ENCODE peak calls at places on chromosome 11, in ten cellular contexts. One of them, this sample, is unnamed.

GRCh38 chr11:70360211-70360610 is 38.1 kb upstream of the CTTN start:
- DNase-seq in HT-29: no peak
- DNase-seq in upper lobe of right lung: no peak
- DNase-seq in astrocyte of the spinal cord: no peak
- DNase-seq in cardiac fibroblast: no peak
- DNase-seq in stimulated activated CD8-positive, alpha-beta memory T cell treated with anti-CD3 and anti-CD28 coated beads, Interleukin-15, amount 100 ng/mL, for 4 hours: no peak
- DNase-seq in Calu3: no peak
- DNase-seq in NCI-H1092 treated with DMSO at 0.1 percent for 48 hours: no peak
- DNase-seq in T-helper 2 cell: no peak
- DNase-seq in left lung: no peak
- DNase-seq in this sample: no peak

GRCh38 chr11:125401746-125402145 is 94.3 kb downstream of the FEZ1 start:
- DNase-seq in HT-29: no peak
- DNase-seq in upper lobe of right lung: no peak
- DNase-seq in astrocyte of the spinal cord: no peak
- DNase-seq in cardiac fibroblast: no peak
- DNase-seq in stimulated activated CD8-positive, alpha-beta memory T cell treated with anti-CD3 and anti-CD28 coated beads, Interleukin-15, amount 100 ng/mL, for 4 hours: no peak
- DNase-seq in Calu3: no peak
- DNase-seq in NCI-H1092 treated with DMSO at 0.1 percent for 48 hours: no peak
- DNase-seq in T-helper 2 cell: no peak
- DNase-seq in left lung: no peak
- DNase-seq in this sample: no peak

GRCh38 chr11:131409307-131409706 is 38.9 kb downstream of the NTM start:
- DNase-seq in HT-29: no peak
- DNase-seq in upper lobe of right lung: no peak
- DNase-seq in astrocyte of the spinal cord: no peak
- DNase-seq in cardiac fibroblast: no peak
- DNase-seq in stimulated activated CD8-positive, alpha-beta memory T cell treated with anti-CD3 and anti-CD28 coated beads, Interleukin-15, amount 100 ng/mL, for 4 hours: no peak
- DNase-seq in Calu3: no peak
- DNase-seq in NCI-H1092 treated with DMSO at 0.1 percent for 48 hours: no peak
- DNase-seq in T-helper 2 cell: no peak
- DNase-seq in left lung: no peak
- DNase-seq in this sample: no peak

GRCh38 chr11:129658558-129658882 is 157.1 kb upstream of the TMEM45B start:
- DNase-seq in HT-29: no peak
- DNase-seq in upper lobe of right lung: no peak
- DNase-seq in astrocyte of the spinal cord: no peak
- DNase-seq in cardiac fibroblast: no peak
- DNase-seq in stimulated activated CD8-positive, alpha-beta memory T cell treated with anti-CD3 and anti-CD28 coated beads, Interleukin-15, amount 100 ng/mL, for 4 hours: no peak
- DNase-seq in Calu3: no peak
- DNase-seq in NCI-H1092 treated with DMSO at 0.1 percent for 48 hours: no peak
- DNase-seq in T-helper 2 cell: no peak
- DNase-seq in left lung: no peak
- DNase-seq in this sample: no peak

GRCh38 chr11:57357827-57358226 is 19.7 kb downstream of the P2RX3 start:
- DNase-seq in HT-29: no peak
- DNase-seq in upper lobe of right lung: no peak
- DNase-seq in astrocyte of the spinal cord: no peak
- DNase-seq in cardiac fibroblast: peak
- DNase-seq in stimulated activated CD8-positive, alpha-beta memory T cell treated with anti-CD3 and anti-CD28 coated beads, Interleukin-15, amount 100 ng/mL, for 4 hours: no peak
- DNase-seq in Calu3: no peak
- DNase-seq in NCI-H1092 treated with DMSO at 0.1 percent for 48 hours: no peak
- DNase-seq in T-helper 2 cell: no peak
- DNase-seq in left lung: no peak
- DNase-seq in this sample: no peak

GRCh38 chr11:44595964-44596381 is 30.5 kb downstream of the CD82 start:
- DNase-seq in HT-29: no peak
- DNase-seq in upper lobe of right lung: no peak
- DNase-seq in astrocyte of the spinal cord: peak
- DNase-seq in cardiac fibroblast: no peak
- DNase-seq in stimulated activated CD8-positive, alpha-beta memory T cell treated with anti-CD3 and anti-CD28 coated beads, Interleukin-15, amount 100 ng/mL, for 4 hours: no peak
- DNase-seq in Calu3: no peak
- DNase-seq in NCI-H1092 treated with DMSO at 0.1 percent for 48 hours: peak
- DNase-seq in T-helper 2 cell: no peak
- DNase-seq in left lung: no peak
- DNase-seq in this sample: no peak

GRCh38 chr11:27882066-27882697 is 181.9 kb upstream of the BDNF start:
- DNase-seq in HT-29: no peak
- DNase-seq in upper lobe of right lung: no peak
- DNase-seq in astrocyte of the spinal cord: peak
- DNase-seq in cardiac fibroblast: no peak
- DNase-seq in stimulated activated CD8-positive, alpha-beta memory T cell treated with anti-CD3 and anti-CD28 coated beads, Interleukin-15, amount 100 ng/mL, for 4 hours: no peak
- DNase-seq in Calu3: no peak
- DNase-seq in NCI-H1092 treated with DMSO at 0.1 percent for 48 hours: no peak
- DNase-seq in T-helper 2 cell: no peak
- DNase-seq in left lung: no peak
- DNase-seq in this sample: peak

GRCh38 chr11:92284558-92284957 is 59.9 kb downstream of the FAT3 start:
- DNase-seq in HT-29: no peak
- DNase-seq in upper lobe of right lung: no peak
- DNase-seq in astrocyte of the spinal cord: no peak
- DNase-seq in cardiac fibroblast: no peak
- DNase-seq in stimulated activated CD8-positive, alpha-beta memory T cell treated with anti-CD3 and anti-CD28 coated beads, Interleukin-15, amount 100 ng/mL, for 4 hours: no peak
- DNase-seq in Calu3: no peak
- DNase-seq in NCI-H1092 treated with DMSO at 0.1 percent for 48 hours: no peak
- DNase-seq in T-helper 2 cell: no peak
- DNase-seq in left lung: no peak
- DNase-seq in this sample: no peak

GRCh38 chr11:127733552-127733951 is 733.0 kb upstream of the KIRREL3 start:
- DNase-seq in HT-29: no peak
- DNase-seq in upper lobe of right lung: no peak
- DNase-seq in astrocyte of the spinal cord: no peak
- DNase-seq in cardiac fibroblast: no peak
- DNase-seq in stimulated activated CD8-positive, alpha-beta memory T cell treated with anti-CD3 and anti-CD28 coated beads, Interleukin-15, amount 100 ng/mL, for 4 hours: no peak
- DNase-seq in Calu3: no peak
- DNase-seq in NCI-H1092 treated with DMSO at 0.1 percent for 48 hours: no peak
- DNase-seq in T-helper 2 cell: no peak
- DNase-seq in left lung: no peak
- DNase-seq in this sample: no peak

GRCh38 chr11:112718483-112718882 is 242.7 kb upstream of the NCAM1 start:
- DNase-seq in HT-29: no peak
- DNase-seq in upper lobe of right lung: no peak
- DNase-seq in astrocyte of the spinal cord: no peak
- DNase-seq in cardiac fibroblast: no peak
- DNase-seq in stimulated activated CD8-positive, alpha-beta memory T cell treated with anti-CD3 and anti-CD28 coated beads, Interleukin-15, amount 100 ng/mL, for 4 hours: no peak
- DNase-seq in Calu3: no peak
- DNase-seq in NCI-H1092 treated with DMSO at 0.1 percent for 48 hours: no peak
- DNase-seq in T-helper 2 cell: no peak
- DNase-seq in left lung: no peak
- DNase-seq in this sample: no peak

GRCh38 chr11:9264381-9265210 is 554 bp downstream of the DENND5A start:
- DNase-seq in HT-29: no peak
- DNase-seq in upper lobe of right lung: peak
- DNase-seq in astrocyte of the spinal cord: peak
- DNase-seq in cardiac fibroblast: peak
- DNase-seq in stimulated activated CD8-positive, alpha-beta memory T cell treated with anti-CD3 and anti-CD28 coated beads, Interleukin-15, amount 100 ng/mL, for 4 hours: no peak
- DNase-seq in Calu3: peak
- DNase-seq in NCI-H1092 treated with DMSO at 0.1 percent for 48 hours: peak
- DNase-seq in T-helper 2 cell: peak
- DNase-seq in left lung: peak
- DNase-seq in this sample: peak

GRCh38 chr11:126397016-126397415 is 41.5 kb downstream of the ST3GAL4 start:
- DNase-seq in HT-29: no peak
- DNase-seq in upper lobe of right lung: no peak
- DNase-seq in astrocyte of the spinal cord: no peak
- DNase-seq in cardiac fibroblast: no peak
- DNase-seq in stimulated activated CD8-positive, alpha-beta memory T cell treated with anti-CD3 and anti-CD28 coated beads, Interleukin-15, amount 100 ng/mL, for 4 hours: no peak
- DNase-seq in Calu3: no peak
- DNase-seq in NCI-H1092 treated with DMSO at 0.1 percent for 48 hours: no peak
- DNase-seq in T-helper 2 cell: no peak
- DNase-seq in left lung: no peak
- DNase-seq in this sample: no peak

GRCh38 chr11:96061730-96062524 is 138.0 kb upstream of the MTMR2 start:
- DNase-seq in HT-29: peak
- DNase-seq in upper lobe of right lung: no peak
- DNase-seq in astrocyte of the spinal cord: peak
- DNase-seq in cardiac fibroblast: peak
- DNase-seq in stimulated activated CD8-positive, alpha-beta memory T cell treated with anti-CD3 and anti-CD28 coated beads, Interleukin-15, amount 100 ng/mL, for 4 hours: no peak
- DNase-seq in Calu3: no peak
- DNase-seq in NCI-H1092 treated with DMSO at 0.1 percent for 48 hours: no peak
- DNase-seq in T-helper 2 cell: no peak
- DNase-seq in left lung: no peak
- DNase-seq in this sample: peak

GRCh38 chr11:118609380-118610219 is 2.2 kb downstream of the PHLDB1 start:
- DNase-seq in HT-29: no peak
- DNase-seq in upper lobe of right lung: no peak
- DNase-seq in astrocyte of the spinal cord: peak
- DNase-seq in cardiac fibroblast: peak
- DNase-seq in stimulated activated CD8-positive, alpha-beta memory T cell treated with anti-CD3 and anti-CD28 coated beads, Interleukin-15, amount 100 ng/mL, for 4 hours: no peak
- DNase-seq in Calu3: no peak
- DNase-seq in NCI-H1092 treated with DMSO at 0.1 percent for 48 hours: no peak
- DNase-seq in T-helper 2 cell: no peak
- DNase-seq in left lung: no peak
- DNase-seq in this sample: no peak

GRCh38 chr11:94885133-94885532 is 88.2 kb downstream of the CWC15 start:
- DNase-seq in HT-29: no peak
- DNase-seq in upper lobe of right lung: no peak
- DNase-seq in astrocyte of the spinal cord: peak
- DNase-seq in cardiac fibroblast: no peak
- DNase-seq in stimulated activated CD8-positive, alpha-beta memory T cell treated with anti-CD3 and anti-CD28 coated beads, Interleukin-15, amount 100 ng/mL, for 4 hours: no peak
- DNase-seq in Calu3: no peak
- DNase-seq in NCI-H1092 treated with DMSO at 0.1 percent for 48 hours: no peak
- DNase-seq in T-helper 2 cell: no peak
- DNase-seq in left lung: no peak
- DNase-seq in this sample: peak

GRCh38 chr11:85626496-85626895 is 648 bp downstream of the DLG2 start:
- DNase-seq in HT-29: no peak
- DNase-seq in upper lobe of right lung: no peak
- DNase-seq in astrocyte of the spinal cord: no peak
- DNase-seq in cardiac fibroblast: no peak
- DNase-seq in stimulated activated CD8-positive, alpha-beta memory T cell treated with anti-CD3 and anti-CD28 coated beads, Interleukin-15, amount 100 ng/mL, for 4 hours: no peak
- DNase-seq in Calu3: no peak
- DNase-seq in NCI-H1092 treated with DMSO at 0.1 percent for 48 hours: peak
- DNase-seq in T-helper 2 cell: no peak
- DNase-seq in left lung: no peak
- DNase-seq in this sample: no peak

GRCh38 chr11:1936781-1937615 is 10.1 kb upstream of the MRPL23 start:
- DNase-seq in HT-29: no peak
- DNase-seq in upper lobe of right lung: peak
- DNase-seq in astrocyte of the spinal cord: no peak
- DNase-seq in cardiac fibroblast: no peak
- DNase-seq in stimulated activated CD8-positive, alpha-beta memory T cell treated with anti-CD3 and anti-CD28 coated beads, Interleukin-15, amount 100 ng/mL, for 4 hours: no peak
- DNase-seq in Calu3: no peak
- DNase-seq in NCI-H1092 treated with DMSO at 0.1 percent for 48 hours: no peak
- DNase-seq in T-helper 2 cell: no peak
- DNase-seq in left lung: peak
- DNase-seq in this sample: no peak

GRCh38 chr11:10669258-10670033 is 24.1 kb downstream of the IRAG1 start:
- DNase-seq in HT-29: peak
- DNase-seq in upper lobe of right lung: no peak
- DNase-seq in astrocyte of the spinal cord: peak
- DNase-seq in cardiac fibroblast: peak
- DNase-seq in stimulated activated CD8-positive, alpha-beta memory T cell treated with anti-CD3 and anti-CD28 coated beads, Interleukin-15, amount 100 ng/mL, for 4 hours: no peak
- DNase-seq in Calu3: no peak
- DNase-seq in NCI-H1092 treated with DMSO at 0.1 percent for 48 hours: peak
- DNase-seq in T-helper 2 cell: no peak
- DNase-seq in left lung: no peak
- DNase-seq in this sample: no peak

GRCh38 chr11:67632982-67633755 is 3.4 kb upstream of the NUDT8 start:
- DNase-seq in HT-29: no peak
- DNase-seq in upper lobe of right lung: no peak
- DNase-seq in astrocyte of the spinal cord: no peak
- DNase-seq in cardiac fibroblast: no peak
- DNase-seq in stimulated activated CD8-positive, alpha-beta memory T cell treated with anti-CD3 and anti-CD28 coated beads, Interleukin-15, amount 100 ng/mL, for 4 hours: no peak
- DNase-seq in Calu3: no peak
- DNase-seq in NCI-H1092 treated with DMSO at 0.1 percent for 48 hours: no peak
- DNase-seq in T-helper 2 cell: no peak
- DNase-seq in left lung: peak
- DNase-seq in this sample: no peak

GRCh38 chr11:63404536-63404935 is 35.0 kb downstream of the SLC22A9 start:
- DNase-seq in HT-29: no peak
- DNase-seq in upper lobe of right lung: no peak
- DNase-seq in astrocyte of the spinal cord: no peak
- DNase-seq in cardiac fibroblast: no peak
- DNase-seq in stimulated activated CD8-positive, alpha-beta memory T cell treated with anti-CD3 and anti-CD28 coated beads, Interleukin-15, amount 100 ng/mL, for 4 hours: no peak
- DNase-seq in Calu3: no peak
- DNase-seq in NCI-H1092 treated with DMSO at 0.1 percent for 48 hours: no peak
- DNase-seq in T-helper 2 cell: no peak
- DNase-seq in left lung: no peak
- DNase-seq in this sample: no peak

This sample was measured in HT1080.